ENCODE peak calls at places on chromosome 19, in ten cellular contexts. One of them, this sample, is unnamed.

GRCh38 chr19:28351761-28352160 is 861.2 kb downstream of the UQCRFS1 start:
- DNase-seq in ovary: no peak
- DNase-seq in brain microvascular endothelial cell: peak
- DNase-seq in osteocyte: no peak
- DNase-seq in lower leg skin: no peak
- DNase-seq in fibroblast of lung: no peak
- DNase-seq in prostate gland: no peak
- DNase-seq in H9: no peak
- DNase-seq in DND-41: no peak
- DNase-seq in cardiac fibroblast: peak
- DNase-seq in this sample: no peak

GRCh38 chr19:33624586-33625153 is 2.9 kb downstream of the CHST8 start:
- DNase-seq in fibroblast of lung: no peak
- DNase-seq in osteocyte: no peak
- DNase-seq in prostate gland: no peak
- DNase-seq in DND-41: no peak
- DNase-seq in ovary: no peak
- DNase-seq in brain microvascular endothelial cell: no peak
- DNase-seq in lower leg skin: no peak
- DNase-seq in H9: no peak
- DNase-seq in cardiac fibroblast: no peak
- DNase-seq in this sample: no peak

GRCh38 chr19:17860993-17861360 is 1.3 kb downstream of the RPL18A start:
- DNase-seq in lower leg skin: no peak
- DNase-seq in osteocyte: no peak
- DNase-seq in prostate gland: no peak
- DNase-seq in DND-41: no peak
- DNase-seq in H9: no peak
- DNase-seq in brain microvascular endothelial cell: no peak
- DNase-seq in fibroblast of lung: no peak
- DNase-seq in ovary: no peak
- DNase-seq in cardiac fibroblast: no peak
- DNase-seq in this sample: no peak

GRCh38 chr19:13095934-13096890 is 6.4 kb downstream of the LYL1 start:
- DNase-seq in DND-41: no peak
- DNase-seq in osteocyte: no peak
- DNase-seq in ovary: peak
- DNase-seq in brain microvascular endothelial cell: no peak
- DNase-seq in lower leg skin: no peak
- DNase-seq in cardiac fibroblast: no peak
- DNase-seq in fibroblast of lung: no peak
- DNase-seq in prostate gland: no peak
- DNase-seq in H9: peak
- DNase-seq in this sample: peak

GRCh38 chr19:40721936-40722661 is 5.2 kb downstream of the ITPKC start:
- DNase-seq in brain microvascular endothelial cell: no peak
- DNase-seq in prostate gland: no peak
- DNase-seq in DND-41: no peak
- DNase-seq in lower leg skin: no peak
- DNase-seq in osteocyte: no peak
- DNase-seq in H9: no peak
- DNase-seq in cardiac fibroblast: peak
- DNase-seq in fibroblast of lung: no peak
- DNase-seq in ovary: no peak
- DNase-seq in this sample: no peak

GRCh38 chr19:18225702-18226468 is at the start of gene PDE4C:
- DNase-seq in prostate gland: no peak
- DNase-seq in lower leg skin: no peak
- DNase-seq in DND-41: no peak
- DNase-seq in ovary: peak
- DNase-seq in cardiac fibroblast: peak
- DNase-seq in fibroblast of lung: no peak
- DNase-seq in brain microvascular endothelial cell: no peak
- DNase-seq in osteocyte: no peak
- DNase-seq in H9: peak
- DNase-seq in this sample: no peak

GRCh38 chr19:9565900-9566705 is 18.2 kb downstream of the ZNF121 start:
- DNase-seq in DND-41: no peak
- DNase-seq in H9: no peak
- DNase-seq in cardiac fibroblast: peak
- DNase-seq in fibroblast of lung: peak
- DNase-seq in osteocyte: no peak
- DNase-seq in brain microvascular endothelial cell: peak
- DNase-seq in ovary: no peak
- DNase-seq in prostate gland: no peak
- DNase-seq in lower leg skin: no peak
- DNase-seq in this sample: no peak

GRCh38 chr19:12752056-12752781 is 628 bp downstream of the BEST2 start:
- DNase-seq in prostate gland: no peak
- DNase-seq in osteocyte: no peak
- DNase-seq in cardiac fibroblast: no peak
- DNase-seq in DND-41: no peak
- DNase-seq in H9: no peak
- DNase-seq in brain microvascular endothelial cell: no peak
- DNase-seq in fibroblast of lung: no peak
- DNase-seq in lower leg skin: no peak
- DNase-seq in ovary: no peak
- DNase-seq in this sample: no peak

GRCh38 chr19:35327642-35328041 is 1.3 kb upstream of the CD22 start:
- DNase-seq in lower leg skin: no peak
- DNase-seq in cardiac fibroblast: no peak
- DNase-seq in DND-41: no peak
- DNase-seq in osteocyte: no peak
- DNase-seq in ovary: no peak
- DNase-seq in prostate gland: no peak
- DNase-seq in fibroblast of lung: no peak
- DNase-seq in H9: peak
- DNase-seq in brain microvascular endothelial cell: no peak
- DNase-seq in this sample: no peak

GRCh38 chr19:46211201-46211881 is 18.2 kb upstream of the IGFL1 start:
- DNase-seq in ovary: no peak
- DNase-seq in lower leg skin: no peak
- DNase-seq in fibroblast of lung: no peak
- DNase-seq in osteocyte: no peak
- DNase-seq in DND-41: no peak
- DNase-seq in brain microvascular endothelial cell: no peak
- DNase-seq in cardiac fibroblast: no peak
- DNase-seq in H9: peak
- DNase-seq in prostate gland: peak
- DNase-seq in this sample: no peak

GRCh38 chr19:16015805-16016173 is 60.5 kb upstream of the TPM4 start:
- DNase-seq in lower leg skin: no peak
- DNase-seq in prostate gland: no peak
- DNase-seq in osteocyte: no peak
- DNase-seq in brain microvascular endothelial cell: no peak
- DNase-seq in ovary: no peak
- DNase-seq in cardiac fibroblast: no peak
- DNase-seq in DND-41: no peak
- DNase-seq in H9: no peak
- DNase-seq in fibroblast of lung: no peak
- DNase-seq in this sample: no peak

GRCh38 chr19:11295665-11296245 is at the start of gene TSPAN16:
- DNase-seq in osteocyte: no peak
- DNase-seq in brain microvascular endothelial cell: no peak
- DNase-seq in H9: no peak
- DNase-seq in ovary: no peak
- DNase-seq in cardiac fibroblast: no peak
- DNase-seq in prostate gland: no peak
- DNase-seq in fibroblast of lung: no peak
- DNase-seq in lower leg skin: no peak
- DNase-seq in DND-41: no peak
- DNase-seq in this sample: no peak
- TF ChIP-seq CTCF in osteocyte: no peak
- TF ChIP-seq CTCF in brain microvascular endothelial cell: peak
- TF ChIP-seq CTCF in H9: peak
- TF ChIP-seq CTCF in ovary: no peak
- TF ChIP-seq CTCF in cardiac fibroblast: no peak
- TF ChIP-seq CTCF in prostate gland: no peak
- TF ChIP-seq CTCF in fibroblast of lung: no peak
- TF ChIP-seq CTCF in lower leg skin: no peak
- TF ChIP-seq CTCF in DND-41: no peak
- TF ChIP-seq CTCF in this sample: no peak

DNA sequence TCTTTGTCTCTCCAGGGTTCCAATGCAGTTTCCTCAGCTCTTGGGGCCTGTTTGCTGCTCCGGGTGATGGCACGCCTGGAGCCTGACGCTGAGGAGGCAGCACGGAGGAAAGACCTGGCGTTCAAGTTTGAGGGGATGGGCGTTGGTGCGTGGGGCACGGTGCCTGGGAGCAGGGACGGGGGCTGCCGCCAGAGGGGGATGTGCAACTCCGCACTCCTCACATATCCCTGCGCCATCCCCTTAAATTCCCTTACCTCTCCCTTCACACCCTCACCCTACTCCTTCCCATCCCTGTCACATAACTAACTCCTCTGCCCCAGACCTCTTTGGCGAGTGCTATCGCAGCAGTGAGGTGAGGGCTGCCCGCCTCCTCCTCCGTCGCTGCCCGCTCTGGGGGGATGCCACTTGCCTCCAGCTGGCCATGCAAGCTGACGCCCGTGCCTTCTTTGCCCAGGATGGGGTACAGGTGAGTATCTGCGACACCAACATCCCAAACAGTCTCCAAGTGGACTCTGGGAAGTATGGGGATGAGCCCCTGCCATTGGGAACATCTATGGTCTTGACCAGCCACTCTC is 31.1 kb downstream of the TRPM4 start:
- DNase-seq in fibroblast of lung: no peak
- DNase-seq in prostate gland: no peak
- DNase-seq in cardiac fibroblast: no peak
- DNase-seq in brain microvascular endothelial cell: no peak
- DNase-seq in H9: peak
- DNase-seq in osteocyte: no peak
- DNase-seq in ovary: no peak
- DNase-seq in DND-41: no peak
- DNase-seq in lower leg skin: no peak
- DNase-seq in this sample: no peak
- TF ChIP-seq CTCF in fibroblast of lung: no peak
- TF ChIP-seq CTCF in prostate gland: no peak
- TF ChIP-seq CTCF in cardiac fibroblast: no peak
- TF ChIP-seq CTCF in brain microvascular endothelial cell: no peak
- TF ChIP-seq CTCF in H9: peak
- TF ChIP-seq CTCF in osteocyte: no peak
- TF ChIP-seq CTCF in ovary: no peak
- TF ChIP-seq CTCF in DND-41: no peak
- TF ChIP-seq CTCF in lower leg skin: no peak
- TF ChIP-seq CTCF in this sample: no peak

GRCh38 chr19:280541-281007 is 10.6 kb downstream of the PLPP2 start:
- DNase-seq in osteocyte: no peak
- DNase-seq in DND-41: no peak
- DNase-seq in ovary: no peak
- DNase-seq in cardiac fibroblast: no peak
- DNase-seq in fibroblast of lung: no peak
- DNase-seq in H9: no peak
- DNase-seq in prostate gland: no peak
- DNase-seq in brain microvascular endothelial cell: no peak
- DNase-seq in lower leg skin: peak
- DNase-seq in this sample: no peak

GRCh38 chr19:282501-282900 is 8.7 kb downstream of the PLPP2 start:
- DNase-seq in brain microvascular endothelial cell: no peak
- DNase-seq in fibroblast of lung: no peak
- DNase-seq in lower leg skin: no peak
- DNase-seq in osteocyte: no peak
- DNase-seq in ovary: no peak
- DNase-seq in DND-41: no peak
- DNase-seq in H9: no peak
- DNase-seq in prostate gland: no peak
- DNase-seq in cardiac fibroblast: no peak
- DNase-seq in this sample: no peak

GRCh38 chr19:283395-283794 is 7.8 kb downstream of the PLPP2 start:
- DNase-seq in ovary: no peak
- DNase-seq in prostate gland: no peak
- DNase-seq in lower leg skin: peak
- DNase-seq in fibroblast of lung: no peak
- DNase-seq in osteocyte: no peak
- DNase-seq in H9: no peak
- DNase-seq in brain microvascular endothelial cell: no peak
- DNase-seq in cardiac fibroblast: no peak
- DNase-seq in DND-41: no peak
- DNase-seq in this sample: no peak

GRCh38 chr19:281156-281853 is 9.9 kb downstream of the PLPP2 start:
- DNase-seq in lower leg skin: peak
- DNase-seq in osteocyte: no peak
- DNase-seq in prostate gland: no peak
- DNase-seq in fibroblast of lung: no peak
- DNase-seq in ovary: no peak
- DNase-seq in H9: no peak
- DNase-seq in cardiac fibroblast: no peak
- DNase-seq in brain microvascular endothelial cell: no peak
- DNase-seq in DND-41: no peak
- DNase-seq in this sample: no peak

DNA sequence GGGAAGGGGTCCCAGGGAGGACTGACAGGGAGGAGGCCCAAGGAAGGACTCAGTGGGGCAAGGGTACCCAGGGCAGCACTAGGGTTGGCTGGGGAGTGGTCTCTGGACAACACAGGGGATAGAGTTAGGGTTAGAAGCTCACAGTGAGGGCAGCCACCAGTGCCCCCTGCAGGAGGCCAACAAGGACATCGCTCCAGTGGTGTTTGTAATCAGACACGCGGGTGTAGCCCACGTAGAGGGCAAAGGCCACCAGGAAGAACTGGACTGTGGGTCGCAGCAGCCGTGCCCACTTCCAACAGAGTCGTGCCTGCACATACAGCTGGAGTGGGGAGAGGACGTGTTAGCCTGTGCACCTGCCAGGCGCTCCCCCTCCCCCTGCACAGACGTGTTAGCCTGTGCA is 9.2 kb downstream of the PLPP2 start:
- DNase-seq in lower leg skin: peak
- DNase-seq in osteocyte: no peak
- DNase-seq in brain microvascular endothelial cell: no peak
- DNase-seq in H9: no peak
- DNase-seq in prostate gland: no peak
- DNase-seq in cardiac fibroblast: no peak
- DNase-seq in fibroblast of lung: no peak
- DNase-seq in DND-41: no peak
- DNase-seq in ovary: no peak
- DNase-seq in this sample: no peak
- TF ChIP-seq CTCF in lower leg skin: no peak
- TF ChIP-seq CTCF in osteocyte: no peak
- TF ChIP-seq CTCF in brain microvascular endothelial cell: peak
- TF ChIP-seq CTCF in H9: peak
- TF ChIP-seq CTCF in prostate gland: no peak
- TF ChIP-seq CTCF in cardiac fibroblast: no peak
- TF ChIP-seq CTCF in fibroblast of lung: no peak
- TF ChIP-seq CTCF in DND-41: peak
- TF ChIP-seq CTCF in ovary: no peak
- TF ChIP-seq CTCF in this sample: no peak

GRCh38 chr19:8525401-8525684 is 11.4 kb upstream of the ZNF414 start:
- DNase-seq in fibroblast of lung: no peak
- DNase-seq in osteocyte: no peak
- DNase-seq in cardiac fibroblast: no peak
- DNase-seq in prostate gland: no peak
- DNase-seq in DND-41: no peak
- DNase-seq in H9: no peak
- DNase-seq in brain microvascular endothelial cell: no peak
- DNase-seq in ovary: no peak
- DNase-seq in lower leg skin: no peak
- DNase-seq in this sample: no peak
- TF ChIP-seq CTCF in fibroblast of lung: peak
- TF ChIP-seq CTCF in osteocyte: peak
- TF ChIP-seq CTCF in cardiac fibroblast: no peak
- TF ChIP-seq CTCF in prostate gland: no peak
- TF ChIP-seq CTCF in DND-41: no peak
- TF ChIP-seq CTCF in H9: peak
- TF ChIP-seq CTCF in brain microvascular endothelial cell: peak
- TF ChIP-seq CTCF in ovary: peak
- TF ChIP-seq CTCF in lower leg skin: no peak
- TF ChIP-seq CTCF in this sample: no peak